ENCODE peak calls at places on chromosomes 16 and 17, in seven cellular contexts. O is CD8-positive, alpha-beta memory T cell; X is body of pancreas; K is prostate gland; F is PC-9; G is adipocyte; T is CD8-positive, alpha-beta T cell. P is an unnamed sample. For H3K4me1, the result is how much of the 10 kb centered on the place peaks cover.

GRCh38 chr17:18321309-18321708 is 6.2 kb downstream of the SMCR8 start:
- DNase-seq in O (no peak), X (no peak), K (no peak), F (peak), G (no peak), T (no peak), P (no peak)

GRCh38 chr16:17396762-17397498 is 73.8 kb downstream of the XYLT1 start:
- DNase-seq in O (peak), X (peak), K (peak), F (no peak), G (peak), T (peak), P (peak)

GRCh38 chr16:31452631-31453106 is 6.6 kb upstream of the ARMC5 start:
- DNase-seq in O (no peak), X (no peak), K (no peak), F (peak), G (peak), T (no peak), P (no peak)

GRCh38 chr16:4433228-4433627 is 7.6 kb downstream of the DNAJA3 start:
- DNase-seq in O (no peak), X (no peak), K (no peak), F (no peak), G (no peak), T (no peak), P (no peak)

GRCh38 chr16:83954577-83955016 is 1.6 kb downstream of the OSGIN1 start:
- DNase-seq in O (no peak), X (peak), K (no peak), F (peak), G (peak), T (no peak), P (peak)

GRCh38 chr17:45990836-45991235 is 8.2 kb upstream of the STH start:
- DNase-seq in O (no peak), X (no peak), K (no peak), F (no peak), G (no peak), T (no peak), P (no peak)

GRCh38 chr16:51276335-51276734 is 125.3 kb upstream of the SALL1 start:
- DNase-seq in O (no peak), X (no peak), K (no peak), F (no peak), G (no peak), T (no peak), P (no peak)

GRCh38 chr17:40574292-40574691 is 9.0 kb upstream of the CCR7 start:
- DNase-seq in O (no peak), X (no peak), K (no peak), F (no peak), G (no peak), T (no peak), P (no peak)

GRCh38 chr17:17055286-17056166 is 13.3 kb downstream of the MPRIP start:
- DNase-seq in O (no peak), X (peak), K (no peak), F (no peak), G (no peak), T (no peak), P (no peak)

GRCh38 chr16:11759997-11760396 is 17.3 kb upstream of the TXNDC11 start:
- DNase-seq in O (no peak), X (no peak), K (no peak), F (no peak), G (no peak), T (no peak), P (no peak)

GRCh38 chr16:23847938-23848337 is 12.2 kb downstream of the PRKCB start:
- DNase-seq in O (peak), X (no peak), K (no peak), F (no peak), G (no peak), T (peak), P (no peak)

GRCh38 chr17:41793749-41794602 is 7.5 kb upstream of the JUP start:
- DNase-seq in O (no peak), X (no peak), K (no peak), F (no peak), G (no peak), T (no peak), P (peak)

GRCh38 chr16:66476328-66477027 is 49.4 kb downstream of the BEAN1 start:
- DNase-seq in O (peak), X (no peak), K (no peak), F (no peak), G (no peak), T (peak), P (peak)

GRCh38 chr16:11423315-11424117 is 78.3 kb downstream of the RMI2 start:
- DNase-seq in O (no peak), X (no peak), K (no peak), F (no peak), G (no peak), T (no peak), P (no peak)

GRCh38 chr17:64683791-64684190 is 21.7 kb upstream of the SMURF2 start:
- DNase-seq in O (no peak), X (no peak), K (no peak), F (no peak), G (peak), T (no peak), P (no peak)

GRCh38 chr17:41067281-41067680 is 1.6 kb upstream of the KRTAP2-4 start:
- DNase-seq in O (no peak), X (no peak), K (no peak), F (no peak), G (peak), T (no peak), P (no peak)

GRCh38 chr16:29899516-29900101 is at the start of gene SEZ6L2:
- DNase-seq in O (peak), X (peak), K (peak), F (peak), G (peak), T (peak), P (peak)

GRCh38 chr16:73464834-73465233 is 416.9 kb upstream of the ZFHX3 start:
- DNase-seq in O (no peak), X (no peak), K (no peak), F (no peak), G (no peak), T (no peak), P (no peak)

GRCh38 chr17:72772331-72772821 is 320.1 kb downstream of the SLC39A11 start:
- DNase-seq in O (no peak), X (no peak), K (no peak), F (no peak), G (no peak), T (no peak), P (no peak)

GRCh38 chr16:57818377-57819055 is 16.2 kb upstream of the KIFC3 start:
- DNase-seq in O (no peak), X (no peak), K (peak), F (peak), G (no peak), T (no peak), P (no peak)

GRCh38 chr17:29090746-29091395 is 47.9 kb downstream of the PIPOX start:
- DNase-seq in O (no peak), X (no peak), K (no peak), F (no peak), G (no peak), T (no peak), P (no peak)

GRCh38 chr17:13576661-13577526 is 24.8 kb downstream of the HS3ST3A1 start:
- DNase-seq in O (no peak), X (no peak), K (no peak), F (no peak), G (no peak), T (no peak), P (no peak)

GRCh38 chr17:76726231-76726765 is at the start of gene JMJD6:
- DNase-seq in O (no peak), X (peak), K (peak), F (peak), G (peak), T (peak), P (peak)
- H3K4me1 ChIP-seq in O (under half), X (half or more), K (under half), F (under half), G (under half), T (under half), P (under half)

DNA sequence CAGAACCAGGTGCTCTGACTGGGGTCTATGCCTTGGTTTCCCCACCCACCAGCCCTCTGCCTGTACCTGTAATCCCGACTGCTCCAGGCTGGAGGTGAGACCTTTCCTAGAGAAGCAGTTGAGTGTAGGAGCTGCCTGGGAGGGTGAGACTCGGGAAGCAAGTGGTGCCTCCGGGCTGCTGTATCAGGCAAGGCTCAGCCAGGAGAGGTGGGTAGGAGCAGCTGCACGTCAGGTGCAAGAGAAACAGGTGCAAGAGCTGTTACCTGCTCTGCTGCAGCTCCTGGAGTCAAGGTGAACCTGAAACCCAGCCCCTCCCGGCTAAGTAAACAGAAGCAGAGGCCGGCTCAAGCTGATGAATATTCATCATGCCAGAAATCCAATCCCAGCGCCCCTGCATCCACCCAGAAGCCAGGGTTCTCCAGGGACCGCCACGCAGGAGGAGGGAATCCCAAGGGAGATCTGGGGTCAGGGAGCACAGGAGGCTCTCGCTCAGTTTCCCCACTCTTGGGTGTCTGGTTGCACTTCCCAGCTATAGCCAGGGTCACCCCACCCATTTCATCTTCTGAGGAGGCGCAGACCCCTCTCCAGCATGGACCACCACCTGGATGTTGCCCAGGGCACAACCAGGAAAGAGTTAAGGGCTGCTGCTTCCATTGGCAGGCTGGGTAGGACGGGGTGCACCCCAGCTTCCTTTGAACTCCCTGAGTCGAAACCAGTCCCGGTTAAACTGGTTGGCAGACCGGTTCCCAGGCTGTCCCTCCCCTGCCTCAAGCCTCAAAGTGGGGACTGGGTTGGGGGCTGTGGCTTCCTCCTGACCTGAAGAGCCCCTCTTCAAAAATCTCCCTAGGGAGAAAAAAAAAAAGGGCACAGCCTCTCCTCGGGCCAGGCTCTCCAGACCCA is at the start of gene PRR15L:
- DNase-seq in O (peak), X (peak), K (peak), F (peak), G (no peak), T (no peak), P (peak)
- H3K4me3 ChIP-seq in O (no peak), X (peak), K (peak), F (peak), G (no peak), T (no peak), P (peak)

DNA sequence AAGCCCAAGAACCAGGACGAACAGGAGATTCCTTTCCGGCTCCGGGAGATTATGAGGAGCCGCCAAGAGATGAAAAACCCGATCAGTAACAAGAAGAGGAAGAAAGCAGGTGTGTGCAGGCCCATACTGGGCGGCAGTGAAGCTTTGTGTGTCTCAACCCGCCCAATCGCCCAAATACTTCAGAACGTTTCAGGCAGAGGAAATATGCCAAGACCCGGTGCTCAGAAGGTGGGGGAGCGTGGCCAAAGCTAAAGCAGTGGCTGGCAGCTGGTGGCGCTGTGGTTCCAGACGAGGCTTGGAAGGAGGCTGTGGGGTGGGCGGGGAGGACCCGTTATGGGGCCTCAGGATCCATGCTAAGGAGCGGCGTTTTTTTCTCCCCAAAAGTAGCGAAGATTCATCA is 1.2 kb downstream of the CCDC137 start:
- DNase-seq in O (no peak), X (no peak), K (peak), F (no peak), G (no peak), T (no peak), P (no peak)
- H3K4me1 ChIP-seq in O (under half), X (under half), K (under half), F (under half), G (under half), T (under half), P (under half)

GRCh38 chr16:49462356-49462988 is 88.9 kb downstream of the C16orf78 start:
- DNase-seq in O (no peak), X (no peak), K (no peak), F (no peak), G (no peak), T (peak), P (no peak)

GRCh38 chr16:49462989-49463371 is 89.4 kb downstream of the C16orf78 start:
- DNase-seq in O (no peak), X (peak), K (no peak), F (no peak), G (no peak), T (no peak), P (peak)

GRCh38 chr16:49464877-49465504 is 91.4 kb downstream of the C16orf78 start:
- DNase-seq in O (no peak), X (no peak), K (no peak), F (no peak), G (no peak), T (peak), P (peak)

GRCh38 chr16:49463529-49463928 is 89.9 kb downstream of the C16orf78 start:
- DNase-seq in O (peak), X (peak), K (no peak), F (no peak), G (no peak), T (peak), P (peak)

DNA sequence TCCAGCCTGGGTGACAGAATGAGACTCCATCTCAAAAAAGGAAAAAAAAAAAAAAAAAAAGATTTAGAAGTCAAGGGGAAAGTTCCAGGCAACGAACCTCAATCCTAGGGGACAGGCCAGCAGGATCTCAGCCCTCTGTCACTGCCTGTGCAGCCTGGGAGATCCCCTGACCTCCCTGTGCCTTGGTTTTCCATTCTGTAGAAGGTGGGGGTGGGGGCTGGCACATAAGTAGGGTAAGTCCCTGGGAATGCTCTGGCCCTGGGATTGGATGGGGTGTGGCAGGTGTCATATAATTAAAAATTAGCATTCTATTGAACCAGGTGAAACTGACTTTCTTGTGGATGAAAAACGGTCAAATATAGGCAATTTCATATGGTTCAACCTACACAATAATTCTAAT is 90.5 kb downstream of the C16orf78 start:
- DNase-seq in O (no peak), X (peak), K (no peak), F (no peak), G (no peak), T (no peak), P (peak)
- H3K4me3 ChIP-seq in O (peak), X (no peak), K (no peak), F (no peak), G (no peak), T (peak), P (no peak)

GRCh38 chr17:76272541-76273434 is 7.6 kb downstream of the UBALD2 start:
- DNase-seq in O (peak), X (no peak), K (no peak), F (no peak), G (no peak), T (peak), P (no peak)

GRCh38 chr17:76274559-76274956 is 9.4 kb downstream of the UBALD2 start:
- DNase-seq in O (no peak), X (no peak), K (no peak), F (no peak), G (no peak), T (no peak), P (no peak)

GRCh38 chr17:76275382-76276068 is 10.4 kb downstream of the UBALD2 start:
- DNase-seq in O (no peak), X (no peak), K (no peak), F (no peak), G (no peak), T (no peak), P (no peak)

GRCh38 chr17:76273435-76273921 is 8.3 kb downstream of the UBALD2 start:
- DNase-seq in O (no peak), X (no peak), K (no peak), F (no peak), G (no peak), T (no peak), P (no peak)

DNA sequence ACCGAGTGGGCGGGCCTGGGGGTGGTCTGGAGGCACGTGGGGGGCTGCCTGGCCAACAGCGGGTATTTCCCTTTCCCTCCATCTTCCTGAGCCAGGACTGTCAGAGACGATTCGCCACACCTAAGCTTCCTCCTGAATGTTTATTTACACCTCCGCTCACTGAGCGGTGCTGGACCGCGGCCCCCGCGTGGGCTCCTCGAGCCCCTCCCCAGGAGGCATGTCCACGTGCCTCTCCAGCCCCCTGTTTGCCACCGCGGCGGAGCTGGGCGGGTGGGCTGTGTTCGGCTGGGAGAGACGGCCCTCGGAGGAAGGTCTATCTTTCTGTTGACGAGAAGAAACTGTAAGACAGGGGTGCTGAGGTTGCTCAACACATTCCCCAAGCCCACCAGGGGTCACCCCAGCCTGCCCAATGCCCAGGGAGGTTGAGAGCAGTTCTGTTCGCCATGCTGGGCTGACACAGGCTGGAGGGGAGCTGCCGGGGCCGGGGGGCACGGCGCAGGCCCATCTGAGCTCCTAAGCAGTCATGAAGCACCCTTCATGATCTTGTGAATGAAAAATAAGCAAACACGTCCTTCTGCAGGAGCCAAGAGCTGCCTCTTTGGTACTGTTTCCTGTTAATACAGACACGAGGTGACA is 8.9 kb downstream of the UBALD2 start:
- DNase-seq in O (no peak), X (no peak), K (no peak), F (no peak), G (no peak), T (no peak), P (no peak)
- H3K4me1 ChIP-seq in O (half or more), X (under half), K (under half), F (under half), G (under half), T (half or more), P (under half)

GRCh38 chr17:44988256-44988942 is 20.3 kb upstream of the C1QL1 start:
- DNase-seq in O (no peak), X (no peak), K (no peak), F (no peak), G (no peak), T (no peak), P (no peak)
- H3K4me3 ChIP-seq in O (no peak), X (no peak), K (no peak), F (no peak), G (no peak), T (no peak), P (no peak)

GRCh38 chr17:27425991-27426390 is 30.3 kb upstream of the KSR1 start:
- DNase-seq in O (no peak), X (no peak), K (no peak), F (no peak), G (no peak), T (no peak), P (no peak)

GRCh38 chr17:27422601-27423000 is 33.6 kb upstream of the KSR1 start:
- DNase-seq in O (no peak), X (no peak), K (no peak), F (no peak), G (no peak), T (no peak), P (no peak)

GRCh38 chr17:27424941-27425340 is 31.3 kb upstream of the KSR1 start:
- DNase-seq in O (no peak), X (no peak), K (no peak), F (no peak), G (no peak), T (no peak), P (no peak)

GRCh38 chr17:27424516-27424915 is 31.7 kb upstream of the KSR1 start:
- DNase-seq in O (no peak), X (no peak), K (no peak), F (no peak), G (no peak), T (no peak), P (no peak)

GRCh38 chr17:27423651-27424050 is 32.6 kb upstream of the KSR1 start:
- DNase-seq in O (no peak), X (no peak), K (no peak), F (no peak), G (no peak), T (no peak), P (no peak)
- H3K4me1 ChIP-seq in O (under half), X (under half), K (under half), F (under half), G (under half), T (under half), P (under half)

GRCh38 chr17:182164-182751 is 808 bp upstream of the DOC2B start:
- DNase-seq in O (no peak), X (peak), K (no peak), F (no peak), G (no peak), T (no peak), P (no peak)
- H3K4me3 ChIP-seq in O (no peak), X (no peak), K (no peak), F (no peak), G (no peak), T (no peak), P (no peak)